ENCODE peak calls at places on chromosomes 5 and 9, in six cellular contexts. U, N, F, P, B and J are unnamed samples.

GRCh38 chr9:100725376-100725775 is 147.5 kb downstream of the CAVIN4 start:
- DNase-seq in U (no peak), N (no peak), F (no peak), P (no peak), B (no peak), J (no peak)

GRCh38 chr5:74543162-74543995 is 97.1 kb downstream of the ENC1 start:
- DNase-seq in U (no peak), N (no peak), F (no peak), P (no peak), B (peak; percentile 66), J (peak; percentile 42)

GRCh38 chr5:143311428-143311827 is 92.1 kb downstream of the NR3C1 start:
- DNase-seq in U (no peak), N (no peak), F (no peak), P (no peak), B (no peak), J (no peak)

GRCh38 chr9:128635266-128636023 is 21.2 kb downstream of the DYNC2I2 start:
- DNase-seq in U (peak; percentile 88), N (peak; percentile 95), F (no peak), P (peak; percentile 92), B (peak; percentile 82), J (peak; percentile 87)

GRCh38 chr9:36928670-36929349 is 105.3 kb downstream of the PAX5 start:
- DNase-seq in U (no peak), N (no peak), F (no peak), P (no peak), B (no peak), J (no peak)

GRCh38 chr9:130197888-130198287 is 25.7 kb downstream of the NCS1 start:
- DNase-seq in U (no peak), N (no peak), F (no peak), P (no peak), B (no peak), J (no peak)

GRCh38 chr9:84151236-84151635 is 170.6 kb downstream of the RMI1 start:
- DNase-seq in U (no peak), N (no peak), F (no peak), P (no peak), B (no peak), J (no peak)

GRCh38 chr5:151047814-151048425 is 27.5 kb downstream of the GPX3 start:
- DNase-seq in U (no peak), N (no peak), F (no peak), P (no peak), B (peak; percentile 43), J (peak; percentile 42)

GRCh38 chr5:124744170-124744911 is 2.1 kb downstream of the ZNF608 start:
- DNase-seq in U (peak; percentile 48), N (peak; percentile 72), F (no peak), P (peak; percentile 85), B (peak; percentile 50), J (peak; percentile 27)

GRCh38 chr9:123795336-123795735 is 134.6 kb downstream of the DENND1A start:
- DNase-seq in U (no peak), N (no peak), F (no peak), P (no peak), B (no peak), J (no peak)

GRCh38 chr5:155616779-155617392 is 603.3 kb downstream of the KIF4B start:
- DNase-seq in U (no peak), N (no peak), F (peak; percentile 22), P (no peak), B (peak; percentile 23), J (no peak)

GRCh38 chr9:14932246-14932645 is 22.0 kb upstream of the FREM1 start:
- DNase-seq in U (no peak), N (no peak), F (no peak), P (no peak), B (no peak), J (no peak)
- H3K4me1 ChIP-seq in U (no peaks in the 10 kb centered on the region), N (no peaks in the 10 kb centered on the region), F (no peaks in the 10 kb centered on the region), P (peaks cover 10% of the 10 kb centered on the region), B (no peaks in the 10 kb centered on the region), J (no peaks in the 10 kb centered on the region)

GRCh38 chr9:97997330-97998276 is 14.5 kb downstream of the ANP32B start:
- DNase-seq in U (no peak), N (no peak), F (no peak), P (no peak), B (no peak), J (no peak)
- TF ChIP-seq CTCF in U (no peak), N (no peak), F (no peak), P (no peak), B (no peak), J (no peak)

DNA sequence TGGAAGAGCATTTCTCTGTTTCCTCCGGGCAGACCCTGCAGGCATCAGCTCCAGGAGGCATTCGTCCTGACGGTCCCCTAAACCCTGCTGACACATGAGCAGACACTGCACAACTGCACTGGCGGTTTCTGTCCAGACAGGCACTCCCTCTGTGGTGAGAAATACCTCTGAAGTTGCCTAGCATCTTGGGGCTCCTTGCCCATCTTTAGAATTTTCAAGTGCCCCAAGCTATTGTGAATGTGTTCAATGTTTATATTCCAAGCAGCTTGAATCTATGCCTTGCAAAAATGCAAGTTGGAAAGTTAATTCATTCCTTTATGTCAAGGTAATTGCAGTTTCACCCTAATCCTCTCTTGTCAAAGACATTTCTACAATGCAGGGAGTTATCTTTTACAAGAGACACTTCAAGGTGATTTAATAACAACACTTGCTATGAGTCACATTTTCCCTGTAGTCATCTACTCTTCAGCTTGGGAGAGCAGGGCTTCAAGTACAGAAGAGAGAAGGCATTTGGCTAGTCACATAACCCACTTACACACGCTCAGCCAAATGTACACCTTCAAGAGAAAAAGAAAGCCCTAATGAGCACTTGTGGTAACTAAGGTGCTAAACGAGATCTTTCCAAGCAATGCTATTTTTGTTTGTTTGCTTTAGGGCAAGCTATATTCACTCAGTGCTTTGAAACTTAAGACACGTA is 302.5 kb downstream of the MLLT3 start:
- DNase-seq in U (no peak), N (peak; percentile 26), F (no peak), P (no peak), B (no peak), J (no peak)
- H3K4me1 ChIP-seq in U (no peaks in the 10 kb centered on the region), N (peaks cover 11% of the 10 kb centered on the region), F (peaks cover 58% of the 10 kb centered on the region), P (peaks cover 40% of the 10 kb centered on the region), B (no peaks in the 10 kb centered on the region), J (peaks cover 4% of the 10 kb centered on the region)

GRCh38 chr5:97425511-97425910 is 242.5 kb upstream of the RIOK2 start:
- DNase-seq in U (no peak), N (no peak), F (no peak), P (no peak), B (no peak), J (no peak)
- TF ChIP-seq CTCF in U (peak; percentile 35), N (no peak), F (no peak), P (no peak), B (no peak), J (no peak)

GRCh38 chr9:38423939-38424843 is at the start of gene IGFBPL1:
- DNase-seq in U (no peak), N (peak; percentile 15), F (no peak), P (no peak), B (no peak), J (no peak)

GRCh38 chr9:38422555-38423245 is 1.6 kb downstream of the IGFBPL1 start:
- DNase-seq in U (no peak), N (peak; percentile 20), F (no peak), P (peak; percentile 20), B (no peak), J (no peak)

GRCh38 chr9:38421498-38422211 is 2.6 kb downstream of the IGFBPL1 start:
- DNase-seq in U (no peak), N (no peak), F (no peak), P (no peak), B (no peak), J (no peak)

GRCh38 chr9:38424918-38425317 is 664 bp upstream of the IGFBPL1 start:
- DNase-seq in U (no peak), N (no peak), F (no peak), P (no peak), B (no peak), J (no peak)

DNA sequence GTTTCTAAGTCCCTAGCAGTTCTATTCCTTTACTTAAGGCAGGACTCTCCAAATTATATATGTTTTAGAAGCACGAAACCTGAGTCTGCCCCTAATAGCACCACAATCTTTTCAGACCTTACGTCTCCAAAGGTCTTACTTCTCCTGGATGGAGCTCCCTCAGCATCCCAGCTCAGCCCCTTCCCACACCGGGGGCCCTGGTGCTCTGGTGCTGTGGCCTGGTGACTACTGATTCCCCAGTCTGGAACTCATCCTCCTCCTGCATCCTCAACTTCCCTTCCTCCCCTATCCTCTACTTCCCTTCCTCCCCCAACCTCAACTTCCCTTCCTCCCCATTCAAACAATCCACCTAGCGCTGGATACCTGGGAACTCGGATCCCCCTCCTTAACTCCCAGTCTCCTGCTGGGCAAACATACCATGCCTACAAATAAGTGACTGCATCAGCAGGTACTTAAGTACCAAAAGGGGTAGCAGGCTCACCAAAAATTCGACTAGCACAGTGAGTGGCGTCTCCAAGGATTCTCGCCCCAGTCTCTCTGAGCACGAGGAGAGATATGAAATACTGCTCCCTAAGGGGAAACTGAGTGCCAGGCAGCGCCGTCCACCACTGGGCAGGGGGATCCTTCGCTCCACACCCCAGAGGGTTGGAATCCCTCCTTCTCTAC is 848 bp downstream of the IGFBPL1 start:
- DNase-seq in U (no peak), N (no peak), F (no peak), P (peak; percentile 24), B (no peak), J (no peak)
- H3K4me1 ChIP-seq in U (peaks cover 4% of the 10 kb centered on the region), N (peaks cover 14% of the 10 kb centered on the region), F (no peaks in the 10 kb centered on the region), P (peaks cover 5% of the 10 kb centered on the region), B (no peaks in the 10 kb centered on the region), J (no peaks in the 10 kb centered on the region)